ENCODE peak calls at places on chromosome 10, in seven cellular contexts. V, A, R, W, L, S and Y are unnamed samples.

GRCh38 chr10:91603931-91604331 is 28.9 kb downstream of the PPP1R3C start:
- DNase-seq in V (no peak), A (no peak), R (no peak), W (no peak), L (peak; percentile 10), S (no peak), Y (no peak)

GRCh38 chr10:28592953-28593352 is 60.0 kb downstream of the WAC start:
- DNase-seq in V (no peak), A (no peak), R (no peak), W (no peak), L (peak; percentile 55), S (peak; percentile 88), Y (no peak)

GRCh38 chr10:4733150-4733842 is 92.7 kb upstream of the AKR1E2 start:
- DNase-seq in V (no peak), A (no peak), R (no peak), W (no peak), L (no peak), S (no peak), Y (no peak)

GRCh38 chr10:8321990-8322389 is 267.5 kb downstream of the GATA3 start:
- DNase-seq in V (no peak), A (no peak), R (no peak), W (peak; percentile 16), L (no peak), S (no peak), Y (no peak)

GRCh38 chr10:22251751-22252285 is 34.0 kb upstream of the EBLN1 start:
- DNase-seq in V (peak; percentile 77), A (peak; percentile 86), R (peak; percentile 63), W (peak; percentile 66), L (no peak), S (no peak), Y (peak; percentile 81)

GRCh38 chr10:21976739-21977138 is 26.8 kb downstream of the DNAJC1 start:
- DNase-seq in V (no peak), A (no peak), R (no peak), W (peak; percentile 82), L (peak; percentile 18), S (peak; percentile 13), Y (no peak)

GRCh38 chr10:93245772-93246171 is 172.1 kb downstream of the CYP26A1 start:
- DNase-seq in V (no peak), A (no peak), R (no peak), W (no peak), L (no peak), S (no peak), Y (no peak)

GRCh38 chr10:43262043-43262901 is 4.6 kb downstream of the RASGEF1A start:
- DNase-seq in V (no peak), A (no peak), R (no peak), W (peak; percentile 93), L (no peak), S (no peak), Y (no peak)

GRCh38 chr10:119535837-119536507 is 6.5 kb downstream of the RGS10 start:
- DNase-seq in V (no peak), A (no peak), R (no peak), W (no peak), L (no peak), S (no peak), Y (no peak)

GRCh38 chr10:24723386-24723787 is 300 bp downstream of the ARHGAP21 start:
- DNase-seq in V (no peak), A (no peak), R (peak; percentile 53), W (peak; percentile 88), L (no peak), S (peak; percentile 36), Y (peak; percentile 37)

GRCh38 chr10:97065128-97065527 is 120.6 kb downstream of the SLIT1 start:
- DNase-seq in V (no peak), A (no peak), R (no peak), W (no peak), L (no peak), S (no peak), Y (no peak)

GRCh38 chr10:99926925-99927718 is 82.6 kb downstream of the DNMBP start:
- DNase-seq in V (no peak), A (no peak), R (peak; percentile 26), W (no peak), L (peak; percentile 62), S (peak; percentile 66), Y (no peak)

GRCh38 chr10:112658900-112659328 is 211.9 kb downstream of the VTI1A start:
- DNase-seq in V (no peak), A (no peak), R (no peak), W (peak; percentile 74), L (peak; percentile 46), S (no peak), Y (no peak)

GRCh38 chr10:121577568-121577967 is 20.7 kb downstream of the FGFR2 start:
- DNase-seq in V (no peak), A (no peak), R (no peak), W (no peak), L (no peak), S (no peak), Y (no peak)

GRCh38 chr10:33327750-33328149 is 6.7 kb downstream of the NRP1 start:
- DNase-seq in V (no peak), A (no peak), R (no peak), W (peak; percentile 19), L (peak; percentile 33), S (peak; percentile 47), Y (no peak)

GRCh38 chr10:19702215-19702614 is 114.0 kb upstream of the PLXDC2 start:
- DNase-seq in V (no peak), A (no peak), R (no peak), W (no peak), L (peak; percentile 68), S (peak; percentile 66), Y (no peak)

GRCh38 chr10:84429926-84430520 is 101.6 kb downstream of the CCSER2 start:
- DNase-seq in V (peak; percentile 67), A (no peak), R (peak; percentile 34), W (peak; percentile 84), L (peak; percentile 45), S (peak; percentile 47), Y (no peak)

GRCh38 chr10:10564081-10564480 is 453.6 kb upstream of the CELF2 start:
- DNase-seq in V (no peak), A (no peak), R (no peak), W (peak; percentile 70), L (no peak), S (no peak), Y (no peak)

GRCh38 chr10:46516660-46517416 is 39.6 kb downstream of the GPRIN2 start:
- DNase-seq in V (peak; percentile 43), A (peak; percentile 62), R (no peak), W (no peak), L (peak; percentile 83), S (peak; percentile 96), Y (peak; percentile 24)

GRCh38 chr10:133359554-133359971 is 1.7 kb upstream of the FUOM start:
- DNase-seq in V (no peak), A (no peak), R (no peak), W (no peak), L (no peak), S (no peak), Y (no peak)

GRCh38 chr10:21458496-21458895 is 67.0 kb downstream of the SKIDA1 start:
- DNase-seq in V (no peak), A (no peak), R (no peak), W (no peak), L (no peak), S (no peak), Y (no peak)

GRCh38 chr10:103855852-103856496 is 598 bp upstream of the SH3PXD2A start:
- DNase-seq in V (no peak), A (no peak), R (no peak), W (peak; percentile 49), L (no peak), S (no peak), Y (no peak)

GRCh38 chr10:71771821-71772617 is 1.3 kb downstream of the VSIR start:
- DNase-seq in V (peak; percentile 63), A (no peak), R (peak; percentile 67), W (no peak), L (peak; percentile 43), S (peak; percentile 66), Y (peak; percentile 68)

DNA sequence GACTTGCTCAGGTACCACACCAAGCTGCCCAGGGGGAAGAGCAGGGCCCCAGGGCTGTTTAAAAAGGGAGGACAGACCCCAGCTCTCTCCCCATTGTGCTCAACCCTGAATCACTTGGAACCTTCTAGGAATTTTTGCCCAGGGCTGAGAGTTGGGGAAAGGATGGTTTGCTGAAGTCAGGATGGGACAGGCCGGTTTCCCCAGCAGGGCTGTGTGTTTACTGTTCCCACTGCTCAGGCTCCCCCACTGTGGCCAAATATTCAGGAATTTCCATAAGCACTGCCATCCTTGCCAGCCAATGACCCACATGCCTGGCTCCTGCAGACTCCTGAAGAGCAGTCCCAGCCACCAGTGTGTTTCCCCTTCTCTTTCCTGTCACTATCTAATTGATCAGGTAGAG is 120.7 kb downstream of the WDFY4 start:
- DNase-seq in V (no peak), A (no peak), R (no peak), W (no peak), L (no peak), S (no peak), Y (no peak)
- H3K27ac ChIP-seq in V (no peak overlapping the region), A (no peak overlapping the region), R (no peak overlapping the region), W (no peak overlapping the region), L (no peak overlapping the region), S (no peak overlapping the region), Y (no peak overlapping the region)

DNA sequence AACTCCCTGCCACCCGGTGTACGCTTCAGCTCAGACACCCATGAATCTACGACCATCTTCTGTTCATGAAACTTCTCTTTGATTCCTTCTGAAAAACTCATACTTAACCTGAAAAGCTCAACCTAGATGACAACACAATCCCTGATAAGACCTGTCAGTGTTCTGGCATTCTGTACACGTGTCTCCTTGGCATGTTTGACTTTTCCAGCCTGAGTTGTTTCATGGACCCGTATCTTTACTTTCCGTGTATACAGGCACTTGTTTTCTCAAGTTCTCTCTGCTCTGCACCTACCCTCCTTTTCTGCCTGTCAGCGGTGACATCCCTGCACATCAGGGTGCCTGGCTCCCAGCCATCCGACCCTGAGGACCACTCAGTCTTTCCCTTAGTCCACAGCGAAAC is 103.3 kb downstream of the LARP4B start:
- DNase-seq in V (no peak), A (no peak), R (no peak), W (no peak), L (no peak), S (no peak), Y (no peak)
- H3K36me3 ChIP-seq in V (peaks cover 80% of the 10 kb centered on the region), A (peaks cover 91% of the 10 kb centered on the region), R (peaks cover 20% of the 10 kb centered on the region), W (peaks cover 8% of the 10 kb centered on the region), L (peaks cover 54% of the 10 kb centered on the region), S (peaks cover 48% of the 10 kb centered on the region), Y (no peaks in the 10 kb centered on the region)

DNA sequence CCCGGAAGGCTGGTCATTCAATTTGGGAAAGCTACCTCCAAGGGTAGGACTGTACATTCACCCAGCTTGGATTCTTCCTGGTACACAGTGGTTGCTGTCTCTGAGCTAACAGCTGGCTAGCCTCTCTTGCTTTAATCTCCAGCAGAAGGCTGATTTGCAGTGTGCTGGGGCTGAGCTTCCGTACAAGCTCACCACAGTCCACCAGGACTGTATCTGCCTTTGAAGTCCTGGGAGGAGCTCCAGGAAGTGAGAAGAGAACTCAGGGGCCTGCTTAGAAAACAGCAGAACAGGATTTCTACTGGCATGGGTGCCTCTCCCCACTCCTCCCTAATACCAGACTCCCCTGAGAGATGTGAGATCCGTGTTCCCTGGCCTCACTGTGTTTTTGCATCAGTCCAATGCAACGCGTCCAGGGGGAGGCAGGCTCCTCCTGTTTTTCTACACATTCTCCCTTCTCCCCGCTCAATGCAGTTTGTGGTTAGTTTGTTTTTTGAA is 6.6 kb downstream of the AFAP1L2 start:
- DNase-seq in V (no peak), A (no peak), R (no peak), W (no peak), L (peak; percentile 24), S (no peak), Y (no peak)
- TF ChIP-seq CTCF in V (no peak), A (no peak), R (no peak), W (no peak), L (peak; percentile 36), S (no peak), Y (no peak)

GRCh38 chr10:69392481-69393000 is 24.2 kb downstream of the TACR2 start:
- DNase-seq in V (peak; percentile 89), A (peak; percentile 88), R (peak; percentile 82), W (peak; percentile 92), L (peak; percentile 64), S (peak; percentile 77), Y (peak; percentile 86)
- H3K27ac ChIP-seq in V (no peak overlapping the region), A (no peak overlapping the region), R (peak overlapping the region; percentile 15), W (no peak overlapping the region), L (no peak overlapping the region), S (no peak overlapping the region), Y (no peak overlapping the region)